ENCODE peak calls at places on chromosomes 16 and 17, in four cellular contexts. F is AG09319, D is fibroblast of the aortic adventitia, N is natural killer cell. O is an unnamed sample.

GRCh38 chr17:75565066-75565465 is 22.5 kb upstream of the MYO15B start:
- DNase-seq in D (peak; percentile 25), F (no peak), N (no peak), O (no peak)

GRCh38 chr16:51388516-51388951 is 237.5 kb upstream of the SALL1 start:
- DNase-seq in F (no peak), N (no peak), D (no peak), O (no peak)

GRCh38 chr17:81002409-81003361 is 11.0 kb downstream of the CHMP6 start:
- DNase-seq in D (peak; percentile 85), F (no peak), N (no peak), O (no peak)

GRCh38 chr17:8436169-8436932 is 667 bp downstream of the NDEL1 start:
- DNase-seq in N (no peak), D (peak; percentile 54), F (peak; percentile 42), O (no peak)

GRCh38 chr16:82954224-82954929 is 327.6 kb downstream of the CDH13 start:
- DNase-seq in F (no peak), D (peak; percentile 60), N (no peak), O (no peak)

GRCh38 chr17:35314415-35315216 is 58.8 kb downstream of the SLFN11 start:
- DNase-seq in F (no peak), D (no peak), N (no peak), O (no peak)

GRCh38 chr16:78607465-78607864 is 508.0 kb downstream of the WWOX start:
- DNase-seq in F (no peak), N (no peak), D (no peak), O (no peak)

GRCh38 chr16:12319464-12320030 is 343.0 kb downstream of the SNX29 start:
- DNase-seq in D (no peak), N (no peak), F (no peak), O (no peak)

GRCh38 chr17:65787503-65787902 is 226.1 kb upstream of the AXIN2 start:
- DNase-seq in N (no peak), D (no peak), F (no peak), O (no peak)

GRCh38 chr16:53839150-53839549 is 135.2 kb downstream of the FTO start:
- DNase-seq in F (no peak), D (no peak), N (no peak), O (no peak)

GRCh38 chr16:69840975-69841374 is 78.8 kb downstream of the WWP2 start:
- DNase-seq in F (no peak), N (no peak), D (no peak), O (no peak)

GRCh38 chr16:88194397-88195020 is 188.2 kb upstream of the ZNF469 start:
- DNase-seq in F (no peak), D (no peak), N (no peak), O (no peak)

GRCh38 chr17:14926526-14927122 is 338.5 kb downstream of the PMP22 start:
- DNase-seq in D (peak; percentile 84), N (peak; percentile 18), F (peak; percentile 50), O (no peak)

DNA sequence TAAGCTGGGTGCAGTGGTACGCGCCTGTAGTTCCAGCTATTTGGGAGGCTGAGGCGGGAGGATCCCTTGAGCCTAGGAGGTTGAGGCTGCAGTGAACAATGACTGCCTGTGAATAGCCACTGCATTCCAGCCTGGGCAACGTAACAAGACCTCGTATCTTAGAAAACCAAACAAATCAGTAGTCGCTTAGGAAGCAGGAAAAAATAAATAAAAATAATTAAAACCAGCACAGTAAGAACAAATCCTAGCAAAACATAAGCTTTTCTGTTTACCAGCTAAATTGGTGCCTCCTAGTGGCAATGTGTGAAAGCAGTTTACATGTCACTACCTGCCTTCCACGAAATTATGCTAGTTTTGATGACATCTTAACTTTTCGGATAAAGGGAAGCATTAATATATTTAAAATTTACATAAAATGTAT is 1.3 kb downstream of the ARMC5 start:
- DNase-seq in D (peak; percentile 73), F (peak; percentile 80), N (no peak), O (no peak)
- TF ChIP-seq CTCF in D (peak; percentile 82), F (peak; percentile 83), N (peak; percentile 67), O (peak; percentile 52)

GRCh38 chr17:879546-879945 is 97.4 kb downstream of the MRM3 start:
- DNase-seq in F (no peak), D (peak; percentile 93), N (peak; percentile 33), O (no peak)
- TF ChIP-seq CTCF in F (peak; percentile 55), D (peak; percentile 69), N (peak; percentile 56), O (no peak)

GRCh38 chr17:79395046-79395445 is 215.8 kb downstream of the RBFOX3 start:
- DNase-seq in F (no peak), N (no peak), D (no peak), O (no peak)
- TF ChIP-seq CTCF in F (no peak), N (no peak), D (no peak), O (no peak)

GRCh38 chr17:79183221-79184158 is 108.9 kb downstream of the ENGASE start:
- DNase-seq in N (no peak), D (no peak), F (no peak), O (peak; percentile 90)
- TF ChIP-seq CTCF in N (no peak), D (no peak), F (no peak), O (peak; percentile 25)

DNA sequence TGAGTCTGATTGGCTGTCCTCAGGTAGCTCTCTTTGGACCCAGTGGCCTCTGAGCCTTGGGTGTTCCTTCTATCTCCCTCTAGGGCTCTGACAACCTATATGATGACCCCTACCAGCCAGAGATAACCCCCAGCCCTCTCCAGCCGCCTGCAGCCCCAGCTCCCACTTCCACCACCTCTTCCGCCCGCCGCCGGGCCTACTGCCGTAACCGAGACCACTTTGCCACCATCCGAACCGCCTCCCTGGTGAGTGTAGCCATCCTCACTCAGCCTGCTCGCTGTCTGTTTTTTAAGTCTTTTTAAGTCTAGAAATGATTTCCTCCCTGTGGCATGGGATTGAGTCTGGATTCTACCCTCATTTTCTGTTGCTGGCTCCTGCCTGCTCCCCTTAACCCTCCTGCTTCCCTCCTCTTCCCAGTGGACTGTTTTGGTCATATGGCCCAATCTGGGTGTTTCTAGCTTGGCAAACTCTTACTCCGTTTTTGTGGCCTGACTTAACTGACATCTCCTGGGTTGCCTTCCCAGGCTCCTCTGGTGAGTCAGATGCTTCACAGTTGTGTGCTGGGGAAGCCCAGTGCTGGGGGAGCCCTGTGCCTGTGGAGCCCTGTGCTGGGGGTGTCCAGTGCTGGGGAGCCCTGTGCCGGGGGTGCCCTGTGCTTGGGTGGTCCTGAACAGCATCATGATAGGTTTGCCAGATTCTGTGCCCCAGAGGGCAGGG is 9.9 kb downstream of the TAOK2 start:
- DNase-seq in N (no peak), F (no peak), D (peak; percentile 75), O (no peak)
- TF ChIP-seq CTCF in N (no peak), F (no peak), D (no peak), O (no peak)

GRCh38 chr17:28993013-28993600 is 12.7 kb downstream of the SEZ6 start:
- DNase-seq in D (no peak), F (no peak), N (no peak), O (no peak)
- TF ChIP-seq CTCF in D (no peak), F (no peak), N (no peak), O (peak; percentile 8)